ENCODE peak calls at places on chromosomes 1 and 21, in eight cellular contexts. Q, E, M, O, A, C, G and Z are unnamed samples. For H3K36me3, the result is how much of the 10 kb centered on the place peaks cover.

GRCh38 chr1:164272156-164272555 is 286.8 kb upstream of the PBX1 start:
- DNase-seq in E (no peak), G (peak), M (no peak), C (no peak), O (no peak), Q (no peak), A (no peak), Z (no peak)

GRCh38 chr1:81149649-81150335 is 650.9 kb upstream of the ADGRL2 start:
- DNase-seq in O (no peak), G (no peak), Q (no peak), C (no peak), M (no peak), A (peak), E (no peak), Z (no peak)

GRCh38 chr1:7940745-7941436 is at the start of gene TNFRSF9:
- DNase-seq in A (peak), G (no peak), E (peak), C (no peak), O (peak), Q (peak), M (no peak), Z (no peak)

GRCh38 chr1:152188673-152189591 is 29.9 kb upstream of the RPTN start:
- DNase-seq in O (peak), C (no peak), A (peak), Q (peak), M (peak), G (peak), E (peak), Z (peak)

GRCh38 chr1:30248373-30248772 is 475.0 kb downstream of the MATN1 start:
- DNase-seq in M (no peak), E (no peak), A (no peak), O (no peak), C (no peak), Q (no peak), G (no peak), Z (no peak)

GRCh38 chr1:246365708-246366107 is 141.4 kb downstream of the SMYD3 start:
- DNase-seq in M (no peak), C (no peak), G (no peak), O (no peak), Q (no peak), E (no peak), A (no peak), Z (no peak)

GRCh38 chr1:1989759-1990158 is 13.8 kb downstream of the CFAP74 start:
- DNase-seq in C (no peak), Q (peak), A (no peak), O (peak), G (no peak), E (no peak), M (no peak), Z (no peak)

GRCh38 chr1:184649500-184649899 is 105.2 kb downstream of the EDEM3 start:
- DNase-seq in M (no peak), G (no peak), E (no peak), O (peak), A (peak), Q (peak), C (no peak), Z (peak)

GRCh38 chr1:87410771-87411170 is 82.1 kb downstream of the LMO4 start:
- DNase-seq in C (no peak), E (no peak), M (no peak), G (no peak), O (peak), Q (peak), A (no peak), Z (peak)

GRCh38 chr1:113488576-113489177 is 98.4 kb downstream of the MAGI3 start:
- DNase-seq in C (no peak), Q (peak), A (no peak), E (peak), G (peak), O (no peak), M (no peak), Z (peak)

GRCh38 chr1:228471762-228472398 is 15.3 kb upstream of the RNF187 start:
- DNase-seq in O (peak), E (no peak), Q (peak), M (no peak), G (peak), C (peak), A (no peak), Z (peak)

GRCh38 chr1:228178737-228179720 is 13.4 kb downstream of the IBA57 start:
- DNase-seq in C (no peak), O (peak), E (no peak), A (no peak), M (peak), G (no peak), Q (no peak), Z (no peak)

GRCh38 chr1:170675825-170676224 is 11.9 kb downstream of the PRRX1 start:
- DNase-seq in A (no peak), Q (peak), C (no peak), E (no peak), O (no peak), M (no peak), G (no peak), Z (no peak)

GRCh38 chr1:114671011-114671938 is 1.4 kb upstream of the DENND2C start:
- DNase-seq in C (no peak), E (no peak), M (no peak), O (peak), A (peak), Q (peak), G (no peak), Z (peak)

GRCh38 chr1:166875734-166876539 is at the start of gene TADA1:
- DNase-seq in G (peak), C (peak), E (peak), M (peak), A (peak), Q (peak), O (peak), Z (peak)

GRCh38 chr1:206496131-206496793 is 11.1 kb upstream of the RASSF5 start:
- DNase-seq in Q (no peak), O (no peak), M (no peak), G (no peak), A (no peak), C (no peak), E (no peak), Z (no peak)

GRCh38 chr1:54581621-54582035 is 33.6 kb downstream of the ACOT11 start:
- DNase-seq in E (peak), A (peak), Q (peak), M (peak), G (no peak), C (peak), O (peak), Z (no peak)

GRCh38 chr1:193417420-193417819 is 231.0 kb upstream of the B3GALT2 start:
- DNase-seq in O (peak), A (peak), Q (peak), G (no peak), M (no peak), E (no peak), C (no peak), Z (no peak)

GRCh38 chr1:200302893-200303250 is 107.0 kb downstream of the ZNF281 start:
- DNase-seq in G (peak), M (peak), C (no peak), A (peak), Q (peak), O (no peak), E (peak), Z (no peak)

DNA sequence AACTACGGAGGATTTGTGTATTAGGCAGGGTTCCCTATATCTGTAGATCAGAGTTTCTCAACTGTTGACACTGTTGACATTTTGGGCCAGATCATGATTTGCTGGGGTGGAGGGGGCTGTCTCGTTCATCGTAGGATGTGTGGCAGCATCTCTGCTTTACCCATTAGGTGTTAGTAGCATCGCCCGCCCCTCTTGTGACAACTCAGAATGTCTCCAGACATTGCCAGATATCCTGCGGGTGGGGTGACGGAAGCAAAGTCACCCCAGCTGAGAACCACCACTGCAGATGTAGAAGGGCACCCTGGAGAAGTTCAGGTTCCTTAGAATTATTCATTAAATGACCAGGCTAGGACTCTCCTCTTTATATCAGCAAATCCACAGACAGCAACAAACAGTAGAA is 125.9 kb downstream of the CLIC6 start:
- DNase-seq in O (no peak), E (no peak), G (no peak), C (no peak), A (no peak), Q (no peak), M (no peak), Z (no peak)
- H3K36me3 ChIP-seq in O (half or more), E (under half), G (under half), C (under half), A (under half), Q (half or more), M (under half), Z (under half)

GRCh38 chr1:159869607-159870006 is 7.2 kb upstream of the VSIG8 start:
- DNase-seq in Q (peak), A (no peak), E (no peak), O (no peak), G (no peak), C (no peak), M (no peak), Z (no peak)
- H3K9ac ChIP-seq in Q (no peak), A (no peak), E (no peak), O (no peak), G (no peak), C (peak), M (no peak), Z (no peak)

GRCh38 chr1:80066060-80066459 is 1059.5 kb upstream of the ADGRL4 start:
- DNase-seq in O (no peak), E (no peak), C (no peak), Q (no peak), A (peak), G (no peak), M (no peak), Z (no peak)

GRCh38 chr1:80059940-80060339 is 1053.4 kb upstream of the ADGRL4 start:
- DNase-seq in Q (no peak), C (no peak), E (peak), A (peak), G (no peak), O (no peak), M (no peak), Z (no peak)

DNA sequence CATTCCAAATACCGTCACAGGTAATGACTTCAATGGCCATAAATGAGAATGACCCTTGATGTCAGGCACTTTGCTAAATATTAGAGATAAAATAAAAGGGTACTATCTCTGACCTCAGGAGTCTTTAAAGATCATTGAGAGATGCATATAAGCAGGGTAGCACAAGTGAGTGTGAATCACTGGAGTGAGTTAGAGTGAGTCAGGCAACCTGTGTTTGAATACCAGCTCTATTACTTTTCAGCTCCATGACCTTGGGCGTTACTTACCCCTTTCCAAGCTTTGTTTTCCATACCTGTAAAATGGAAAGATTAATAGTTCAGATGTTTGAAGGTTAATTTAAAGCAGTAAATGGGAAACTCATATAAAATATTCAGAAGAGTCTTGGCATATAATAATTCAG is 1058.0 kb upstream of the ADGRL4 start:
- DNase-seq in O (peak), A (peak), M (no peak), Q (peak), G (no peak), E (no peak), C (no peak), Z (no peak)
- H3K36me3 ChIP-seq in O (under half), A (under half), M (under half), Q (under half), G (under half), E (under half), C (under half), Z (under half)

DNA sequence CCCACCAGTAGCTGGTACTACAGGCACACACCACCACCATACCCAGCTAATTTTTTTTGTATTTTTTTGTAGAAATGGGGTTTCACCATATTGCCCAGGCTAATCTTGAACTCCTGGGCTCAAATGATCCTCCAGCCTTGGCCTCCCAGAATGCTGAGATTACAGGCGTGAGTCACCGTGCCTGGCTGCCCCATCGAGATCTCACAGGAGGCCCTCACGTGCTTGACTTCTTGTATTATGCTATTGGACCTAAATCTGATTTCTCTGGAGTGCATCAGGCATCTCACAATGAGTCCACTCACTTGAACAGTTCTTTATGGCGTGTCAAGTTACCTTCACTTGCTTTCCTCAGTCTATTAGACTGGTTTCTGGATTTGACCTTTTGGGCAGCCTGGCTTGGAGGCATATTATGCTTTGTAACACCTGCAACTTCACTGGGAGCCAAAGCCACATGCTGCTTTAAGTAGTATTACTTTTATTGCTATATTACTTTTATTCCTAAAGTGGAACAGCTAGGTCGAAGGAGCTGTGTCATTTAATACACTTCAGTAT is 9.4 kb upstream of the RSRP1 start:
- DNase-seq in Q (no peak), O (no peak), M (no peak), A (peak), E (no peak), C (no peak), G (no peak), Z (peak)
- H3K9ac ChIP-seq in Q (no peak), O (no peak), M (no peak), A (no peak), E (no peak), C (no peak), G (no peak), Z (no peak)

GRCh38 chr1:6672558-6672957 is 29.1 kb downstream of the DNAJC11 start:
- DNase-seq in Q (no peak), M (no peak), G (no peak), O (no peak), A (no peak), C (no peak), E (no peak), Z (no peak)

GRCh38 chr1:6674796-6675195 is 26.8 kb downstream of the DNAJC11 start:
- DNase-seq in O (no peak), C (no peak), G (no peak), A (no peak), Q (no peak), M (no peak), E (no peak), Z (no peak)

GRCh38 chr1:6675936-6676335 is 25.7 kb downstream of the DNAJC11 start:
- DNase-seq in M (no peak), G (no peak), O (no peak), A (no peak), Q (no peak), E (no peak), C (no peak), Z (no peak)

GRCh38 chr1:6668503-6668902 is 33.1 kb downstream of the DNAJC11 start:
- DNase-seq in C (no peak), Q (no peak), M (no peak), G (no peak), O (no peak), E (no peak), A (no peak), Z (no peak)

GRCh38 chr1:6673816-6674398 is 27.7 kb downstream of the DNAJC11 start:
- DNase-seq in M (no peak), Q (no peak), G (no peak), O (peak), A (no peak), E (no peak), C (no peak), Z (no peak)
- H3K36me3 ChIP-seq in M (under half), Q (under half), G (under half), O (under half), A (under half), E (half or more), C (under half), Z (under half)